ENCODE peak calls at places on chromosome 1, in five cellular contexts. One of them, this sample, is unnamed.

GRCh38 chr1:157106813-157107189 is 7.2 kb upstream of the ETV3L start:
- DNase-seq in activated naive CD8-positive, alpha-beta T cell treated with anti-CD3 and anti-CD28 coated beads for 36 hours: no peak
- DNase-seq in NCI-H1105: no peak
- DNase-seq in AG08396: no peak
- DNase-seq in B cell: no peak
- DNase-seq in this sample: no peak

GRCh38 chr1:24111264-24111997 is 504 bp downstream of the MYOM3 start:
- DNase-seq in activated naive CD8-positive, alpha-beta T cell treated with anti-CD3 and anti-CD28 coated beads for 36 hours: no peak
- DNase-seq in NCI-H1105: no peak
- DNase-seq in B cell: no peak
- DNase-seq in AG08396: no peak
- DNase-seq in this sample: no peak

GRCh38 chr1:222880586-222880985 is 65.7 kb downstream of the DISP1 start:
- DNase-seq in B cell: no peak
- DNase-seq in NCI-H1105: no peak
- DNase-seq in activated naive CD8-positive, alpha-beta T cell treated with anti-CD3 and anti-CD28 coated beads for 36 hours: peak
- DNase-seq in AG08396: no peak
- DNase-seq in this sample: peak

GRCh38 chr1:241612533-241613505 is 27.4 kb downstream of the CHML start:
- DNase-seq in B cell: no peak
- DNase-seq in AG08396: peak
- DNase-seq in activated naive CD8-positive, alpha-beta T cell treated with anti-CD3 and anti-CD28 coated beads for 36 hours: no peak
- DNase-seq in NCI-H1105: no peak
- DNase-seq in this sample: peak

GRCh38 chr1:224267922-224268321 is 62.0 kb downstream of the NVL start:
- DNase-seq in NCI-H1105: no peak
- DNase-seq in activated naive CD8-positive, alpha-beta T cell treated with anti-CD3 and anti-CD28 coated beads for 36 hours: no peak
- DNase-seq in B cell: no peak
- DNase-seq in AG08396: no peak
- DNase-seq in this sample: no peak

GRCh38 chr1:869499-870244 is 54.1 kb upstream of the SAMD11 start:
- DNase-seq in NCI-H1105: no peak
- DNase-seq in B cell: peak
- DNase-seq in AG08396: peak
- DNase-seq in activated naive CD8-positive, alpha-beta T cell treated with anti-CD3 and anti-CD28 coated beads for 36 hours: peak
- DNase-seq in this sample: peak

GRCh38 chr1:231420959-231421615 is 1.0 kb downstream of the EGLN1 start:
- DNase-seq in NCI-H1105: peak
- DNase-seq in B cell: peak
- DNase-seq in AG08396: peak
- DNase-seq in activated naive CD8-positive, alpha-beta T cell treated with anti-CD3 and anti-CD28 coated beads for 36 hours: peak
- DNase-seq in this sample: peak

GRCh38 chr1:18828224-18828623 is 31.2 kb downstream of the TAS1R2 start:
- DNase-seq in activated naive CD8-positive, alpha-beta T cell treated with anti-CD3 and anti-CD28 coated beads for 36 hours: no peak
- DNase-seq in B cell: no peak
- DNase-seq in NCI-H1105: no peak
- DNase-seq in AG08396: no peak
- DNase-seq in this sample: no peak